ENCODE peak calls at places on chromosomes 13 and 19, in nine cellular contexts. E, Y, W, P, N, Q, B, F and J are unnamed samples.

GRCh38 chr13:38624822-38625221 is 62.1 kb upstream of the FREM2 start:
- DNase-seq in Q (no peak), W (no peak), Y (no peak), N (no peak), F (no peak), E (no peak), P (no peak), B (no peak), J (peak; percentile 51)

GRCh38 chr19:49565261-49565660 is 15.1 kb downstream of the NOSIP start:
- DNase-seq in Q (no peak), N (no peak), B (no peak), W (no peak), F (no peak), P (peak; percentile 43), E (peak; percentile 60), Y (no peak), J (no peak)

GRCh38 chr19:50384685-50385535 is 763 bp downstream of the POLD1 start:
- DNase-seq in W (no peak), N (no peak), F (peak; percentile 29), Y (peak; percentile 13), P (peak; percentile 18), E (no peak), B (no peak), Q (no peak), J (no peak)

GRCh38 chr13:113820813-113821651 is 42.8 kb downstream of the GAS6 start:
- DNase-seq in W (peak; percentile 69), N (no peak), B (no peak), Y (peak; percentile 99), Q (no peak), E (peak; percentile 87), F (peak; percentile 92), P (peak; percentile 92), J (no peak)

GRCh38 chr19:48968179-48968661 is 3.1 kb downstream of the FTL start:
- DNase-seq in Y (peak; percentile 61), B (no peak), E (no peak), P (peak; percentile 76), Q (no peak), N (no peak), F (peak; percentile 8), W (no peak), J (no peak)

GRCh38 chr19:34960103-34960805 is 3.8 kb downstream of the ZNF792 start:
- DNase-seq in P (peak; percentile 65), Y (peak; percentile 75), W (no peak), E (no peak), Q (no peak), B (no peak), F (peak; percentile 87), N (no peak), J (no peak)

GRCh38 chr19:44745386-44745831 is 3.1 kb upstream of the BCL3 start:
- DNase-seq in W (peak; percentile 95), E (peak; percentile 68), F (peak; percentile 71), B (no peak), P (peak; percentile 92), N (no peak), Y (peak; percentile 81), Q (no peak), J (no peak)

GRCh38 chr13:62512194-62513141 is 1096.8 kb upstream of the PCDH20 start:
- DNase-seq in P (peak; percentile 33), F (peak; percentile 47), E (no peak), Y (peak; percentile 6), W (peak; percentile 55), N (peak; percentile 5), B (no peak), Q (peak; percentile 28), J (peak; percentile 68)

GRCh38 chr13:64849174-64849573 is 2381.0 kb downstream of the PCDH9 start:
- DNase-seq in W (no peak), E (no peak), B (no peak), Q (no peak), Y (no peak), F (no peak), N (no peak), P (no peak), J (no peak)

GRCh38 chr13:25046985-25047660 is 48.8 kb upstream of the PABPC3 start:
- DNase-seq in E (no peak), N (no peak), F (peak; percentile 59), B (no peak), P (peak; percentile 8), Q (peak; percentile 27), Y (peak; percentile 12), W (no peak), J (no peak)